ENCODE peak calls at places on chromosomes 12 and 14, in ten cellular contexts. D is AG04449; G is activated CD4-positive, CD25-positive, alpha-beta regulatory T cell; E is upper lobe of right lung; P is NCI-H1105; N is NCI-H1694 treated with DMSO at 0.1 percent for 48 hours; M is ascending aorta; H is effector CD4-positive, alpha-beta T cell; C is GM10248; A is aorta. I is an unnamed sample.

GRCh38 chr14:74980746-74981661 is 21.7 kb upstream of the EIF2B2 start:
- DNase-seq in E (no peak), G (no peak), C (peak), M (peak), N (no peak), H (no peak), A (peak), D (no peak), P (no peak), I (peak)

GRCh38 chr12:89501793-89502192 is 22.8 kb downstream of the GALNT4 start:
- DNase-seq in A (no peak), M (no peak), E (no peak), N (no peak), H (no peak), C (no peak), P (no peak), G (no peak), D (no peak), I (no peak)

GRCh38 chr14:64235652-64236640 is 58.2 kb downstream of the ESR2 start:
- DNase-seq in P (no peak), A (no peak), N (no peak), G (no peak), M (no peak), H (no peak), C (peak), D (no peak), E (no peak), I (no peak)

GRCh38 chr14:64303471-64303917 is 9.3 kb upstream of the ESR2 start:
- DNase-seq in D (no peak), A (no peak), M (no peak), H (no peak), G (no peak), P (peak), E (no peak), N (peak), C (peak), I (peak)

GRCh38 chr12:89160716-89161123 is 191.6 kb downstream of the DUSP6 start:
- DNase-seq in C (no peak), G (no peak), D (no peak), M (no peak), A (peak), H (no peak), E (peak), P (no peak), N (no peak), I (no peak)

GRCh38 chr12:117328556-117329100 is 32.8 kb downstream of the NOS1 start:
- DNase-seq in C (no peak), N (peak), P (no peak), E (no peak), G (no peak), H (no peak), D (no peak), A (no peak), M (no peak), I (no peak)

GRCh38 chr12:110245278-110245868 is 35.7 kb upstream of the ATP2A2 start:
- DNase-seq in P (no peak), G (peak), C (peak), N (peak), A (no peak), M (no peak), D (no peak), E (peak), H (peak), I (peak)

GRCh38 chr14:93939304-93940229 is 12.4 kb downstream of the FAM181A start:
- DNase-seq in G (peak), C (peak), N (peak), E (peak), M (no peak), P (no peak), A (peak), D (no peak), H (peak), I (peak)

GRCh38 chr12:3655331-3655900 is 97.5 kb downstream of the CRACR2A start:
- DNase-seq in H (no peak), C (peak), A (no peak), E (no peak), D (no peak), G (no peak), P (peak), N (peak), M (no peak), I (peak)

GRCh38 chr12:123075591-123076171 is 75.2 kb downstream of the PITPNM2 start:
- DNase-seq in C (peak), A (no peak), H (peak), E (peak), M (no peak), D (no peak), N (peak), G (peak), P (no peak), I (peak)

GRCh38 chr14:85248881-85249635 is 280.9 kb upstream of the FLRT2 start:
- DNase-seq in E (no peak), D (no peak), N (no peak), C (no peak), P (no peak), A (no peak), G (no peak), M (no peak), H (no peak), I (no peak)

GRCh38 chr12:124286414-124286813 is 8.5 kb upstream of the RFLNA start:
- DNase-seq in M (no peak), A (peak), E (no peak), N (no peak), C (no peak), H (no peak), P (peak), D (no peak), G (no peak), I (no peak)

GRCh38 chr12:26010293-26010821 is 51.9 kb downstream of the RASSF8 start:
- DNase-seq in N (no peak), P (peak), A (no peak), E (no peak), C (no peak), M (no peak), D (no peak), G (no peak), H (no peak), I (no peak)

GRCh38 chr14:21042918-21043317 is 756 bp downstream of the RNASE7 start:
- DNase-seq in E (no peak), A (no peak), N (no peak), D (no peak), G (no peak), M (no peak), H (no peak), C (no peak), P (no peak), I (no peak)

GRCh38 chr12:69046372-69046771 is 113.4 kb upstream of the CPM start:
- DNase-seq in C (no peak), D (no peak), N (no peak), P (no peak), H (no peak), M (no peak), G (no peak), E (no peak), A (no peak), I (no peak)

GRCh38 chr14:32382704-32383103 is 53.6 kb downstream of the AKAP6 start:
- DNase-seq in G (no peak), A (no peak), M (no peak), H (no peak), C (no peak), P (no peak), N (no peak), D (no peak), E (no peak), I (peak)

GRCh38 chr12:102963796-102964195 is 6.3 kb downstream of the ASCL1 start:
- DNase-seq in P (no peak), N (no peak), D (no peak), H (no peak), G (no peak), A (no peak), C (no peak), E (no peak), M (no peak), I (no peak)

GRCh38 chr14:90405101-90405500 is 8.3 kb downstream of the CALM1 start:
- DNase-seq in G (no peak), N (no peak), M (no peak), E (no peak), D (no peak), C (no peak), A (no peak), P (no peak), H (no peak), I (no peak)

GRCh38 chr14:71371711-71372396 is 464.6 kb downstream of the PCNX1 start:
- DNase-seq in D (no peak), C (peak), M (no peak), A (no peak), P (no peak), H (no peak), E (no peak), G (no peak), N (no peak), I (no peak)

GRCh38 chr12:51415931-51416330 is 8.7 kb upstream of the SLC4A8 start:
- DNase-seq in A (no peak), E (no peak), G (no peak), D (no peak), P (no peak), H (no peak), C (no peak), M (no peak), N (no peak), I (no peak)

GRCh38 chr14:81991998-81992397 is 458.3 kb upstream of the SEL1L start:
- DNase-seq in E (no peak), A (no peak), H (no peak), M (no peak), D (no peak), C (no peak), N (no peak), P (no peak), G (no peak), I (no peak)

GRCh38 chr12:56634242-56634836 is 4.2 kb upstream of the BAZ2A start:
- DNase-seq in A (no peak), M (no peak), P (peak), G (no peak), C (no peak), E (peak), D (no peak), N (no peak), H (no peak), I (peak)

GRCh38 chr14:67837011-67837624 is 17.5 kb downstream of the RAD51B start:
- DNase-seq in C (no peak), N (peak), D (peak), P (peak), E (no peak), M (no peak), H (peak), G (peak), A (no peak), I (peak)

GRCh38 chr12:101671157-101671791 is 26.2 kb upstream of the CHPT1 start:
- DNase-seq in M (no peak), C (peak), G (no peak), D (no peak), N (no peak), P (no peak), E (no peak), H (no peak), A (no peak), I (no peak)

GRCh38 chr14:103545219-103545914 is 16.4 kb downstream of the TRMT61A start:
- DNase-seq in M (no peak), N (no peak), H (no peak), D (no peak), E (no peak), C (no peak), G (no peak), A (peak), P (no peak), I (no peak)

GRCh38 chr14:100019156-100019882 is 45.9 kb upstream of the EVL start:
- DNase-seq in E (no peak), H (no peak), N (peak), P (no peak), G (no peak), D (no peak), C (no peak), M (no peak), A (no peak), I (peak)

GRCh38 chr14:87992349-87992719 is 648 bp downstream of the GALC start:
- DNase-seq in E (no peak), D (no peak), C (peak), N (no peak), A (peak), G (no peak), H (no peak), P (no peak), M (no peak), I (no peak)

GRCh38 chr14:90452366-90452765 is 55.5 kb downstream of the CALM1 start:
- DNase-seq in A (no peak), E (no peak), G (no peak), D (no peak), H (no peak), N (no peak), M (no peak), C (no peak), P (no peak), I (no peak)

GRCh38 chr12:132429932-132430643 is 59.9 kb upstream of the FBRSL1 start:
- DNase-seq in H (peak), A (no peak), E (no peak), G (no peak), C (peak), P (peak), M (no peak), D (no peak), N (peak), I (no peak)

GRCh38 chr14:55277972-55278740 is 6.9 kb downstream of the FBXO34 start:
- DNase-seq in E (no peak), M (no peak), D (no peak), C (peak), N (no peak), H (no peak), P (no peak), A (no peak), G (no peak), I (no peak)

GRCh38 chr12:109127533-109128242 is 11.3 kb downstream of the ACACB start:
- DNase-seq in H (no peak), M (no peak), C (no peak), N (no peak), G (no peak), P (no peak), D (no peak), E (no peak), A (no peak), I (no peak)

GRCh38 chr14:76326918-76327689 is 48.8 kb upstream of the ESRRB start:
- DNase-seq in G (no peak), A (no peak), C (no peak), P (no peak), M (no peak), H (no peak), D (no peak), N (no peak), E (peak), I (no peak)

GRCh38 chr12:89544730-89545184 is 18.9 kb upstream of the POC1B start:
- DNase-seq in A (peak), G (no peak), M (no peak), E (peak), P (peak), D (no peak), C (no peak), N (peak), H (no peak), I (no peak)

GRCh38 chr14:64684091-64684490 is 20.1 kb upstream of the PLEKHG3 start:
- DNase-seq in D (no peak), N (no peak), E (no peak), P (no peak), H (no peak), C (no peak), G (no peak), A (no peak), M (no peak), I (no peak)

GRCh38 chr12:128818065-128819022 is 5.4 kb downstream of the SLC15A4 start:
- DNase-seq in P (no peak), A (peak), G (no peak), M (no peak), C (peak), H (no peak), E (no peak), D (no peak), N (no peak), I (no peak)

GRCh38 chr12:121649819-121650353 is 19.6 kb downstream of the MORN3 start:
- DNase-seq in P (no peak), A (no peak), D (no peak), C (no peak), N (no peak), M (no peak), G (no peak), H (no peak), E (no peak), I (no peak)

I was measured in HEK293T.